ENCODE peak calls at places on chromosomes 16 and 17, in seven cellular contexts. J, I, M, Y, E, O and Q are unnamed samples.

GRCh38 chr17:30894236-30894635 is 11.8 kb downstream of the TEFM start:
- DNase-seq in J (no peak), I (no peak), M (no peak), Y (no peak), E (no peak), O (no peak), Q (no peak)

GRCh38 chr17:81741049-81741593 is 29.0 kb downstream of the SLC25A10 start:
- DNase-seq in J (no peak), I (no peak), M (no peak), Y (no peak), E (no peak), O (no peak), Q (no peak)

GRCh38 chr16:84754353-84754856 is 54.6 kb downstream of the USP10 start:
- DNase-seq in J (peak), I (peak), M (no peak), Y (no peak), E (peak), O (peak), Q (peak)

GRCh38 chr16:4350787-4351659 is at the start of gene PAM16:
- DNase-seq in J (peak), I (peak), M (peak), Y (peak), E (peak), O (peak), Q (peak)

GRCh38 chr17:16971458-16972338 is at the start of gene TNFRSF13B:
- DNase-seq in J (no peak), I (no peak), M (peak), Y (no peak), E (no peak), O (no peak), Q (no peak)

GRCh38 chr17:19327039-19327776 is 35.3 kb downstream of the B9D1 start:
- DNase-seq in J (no peak), I (no peak), M (no peak), Y (no peak), E (no peak), O (no peak), Q (peak)

GRCh38 chr16:53866520-53866919 is 162.6 kb downstream of the FTO start:
- DNase-seq in J (no peak), I (no peak), M (no peak), Y (no peak), E (no peak), O (no peak), Q (no peak)

GRCh38 chr17:43578699-43579569 is 32.8 kb upstream of the ETV4 start:
- DNase-seq in J (peak), I (peak), M (peak), Y (no peak), E (peak), O (no peak), Q (peak)

GRCh38 chr16:21673469-21673868 is 9.7 kb downstream of the OTOA start:
- DNase-seq in J (no peak), I (no peak), M (no peak), Y (no peak), E (no peak), O (no peak), Q (no peak)

GRCh38 chr17:4509402-4509801 is 10.7 kb downstream of the SPNS2 start:
- DNase-seq in J (no peak), I (no peak), M (peak), Y (no peak), E (no peak), O (peak), Q (no peak)

GRCh38 chr16:2329532-2329931 is 11.0 kb downstream of the ABCA3 start:
- DNase-seq in J (no peak), I (no peak), M (no peak), Y (no peak), E (no peak), O (no peak), Q (no peak)

GRCh38 chr16:23948949-23949392 is 113.2 kb downstream of the PRKCB start:
- DNase-seq in J (no peak), I (no peak), M (no peak), Y (no peak), E (no peak), O (peak), Q (no peak)

GRCh38 chr17:73302189-73302588 is 9.6 kb downstream of the CDC42EP4 start:
- DNase-seq in J (no peak), I (no peak), M (no peak), Y (no peak), E (no peak), O (no peak), Q (no peak)

GRCh38 chr17:75856062-75856681 is 1.0 kb upstream of the WBP2 start:
- DNase-seq in J (no peak), I (no peak), M (no peak), Y (no peak), E (no peak), O (no peak), Q (peak)

GRCh38 chr16:82405696-82406095 is 221.1 kb upstream of the CDH13 start:
- DNase-seq in J (no peak), I (no peak), M (no peak), Y (no peak), E (no peak), O (no peak), Q (no peak)

GRCh38 chr17:41404024-41404651 is 6.7 kb upstream of the KRT31 start:
- DNase-seq in J (no peak), I (no peak), M (no peak), Y (no peak), E (peak), O (no peak), Q (peak)

GRCh38 chr16:2712546-2712945 is 7.5 kb downstream of the PRSS27 start:
- DNase-seq in J (no peak), I (no peak), M (peak), Y (no peak), E (no peak), O (no peak), Q (no peak)

GRCh38 chr17:34562387-34562786 is 17.0 kb upstream of the TMEM132E start:
- DNase-seq in J (peak), I (no peak), M (no peak), Y (no peak), E (peak), O (no peak), Q (no peak)

GRCh38 chr16:63787014-63787413 is 1334.8 kb downstream of the CDH11 start:
- DNase-seq in J (peak), I (no peak), M (no peak), Y (no peak), E (no peak), O (peak), Q (no peak)

GRCh38 chr16:31213877-31214704 is at the start of gene TRIM72:
- DNase-seq in J (no peak), I (no peak), M (peak), Y (no peak), E (no peak), O (no peak), Q (no peak)

GRCh38 chr17:79235808-79236207 is 161.2 kb downstream of the ENGASE start:
- DNase-seq in J (no peak), I (no peak), M (no peak), Y (no peak), E (no peak), O (no peak), Q (no peak)

GRCh38 chr17:49717371-49717841 is 9.6 kb upstream of the SLC35B1 start:
- DNase-seq in J (no peak), I (no peak), M (no peak), Y (no peak), E (no peak), O (no peak), Q (no peak)

GRCh38 chr17:64599187-64599676 is 62.9 kb downstream of the SMURF2 start:
- DNase-seq in J (no peak), I (no peak), M (peak), Y (no peak), E (no peak), O (peak), Q (peak)

GRCh38 chr16:87955302-87956168 is 4.3 kb downstream of the BANP start:
- DNase-seq in J (no peak), I (no peak), M (no peak), Y (no peak), E (no peak), O (no peak), Q (no peak)

GRCh38 chr16:86466695-86467406 is 43.5 kb upstream of the FOXF1 start:
- DNase-seq in J (no peak), I (no peak), M (no peak), Y (no peak), E (no peak), O (no peak), Q (no peak)

GRCh38 chr17:78925234-78925633 is at the start of gene TIMP2:
- DNase-seq in J (peak), I (peak), M (peak), Y (no peak), E (peak), O (peak), Q (peak)

GRCh38 chr17:55430531-55431228 is 9.0 kb upstream of the MMD start:
- DNase-seq in J (peak), I (no peak), M (no peak), Y (no peak), E (no peak), O (no peak), Q (no peak)

GRCh38 chr16:53915452-53916160 is 211.7 kb downstream of the FTO start:
- DNase-seq in J (no peak), I (no peak), M (no peak), Y (no peak), E (no peak), O (no peak), Q (no peak)

GRCh38 chr17:69539781-69540319 is 125.4 kb downstream of the MAP2K6 start:
- DNase-seq in J (no peak), I (no peak), M (no peak), Y (no peak), E (peak), O (no peak), Q (peak)

GRCh38 chr16:87945351-87946042 is 5.7 kb upstream of the BANP start:
- DNase-seq in J (peak), I (peak), M (peak), Y (peak), E (peak), O (no peak), Q (peak)

GRCh38 chr17:79721993-79722671 is 8.6 kb upstream of the ENPP7 start:
- DNase-seq in J (peak), I (no peak), M (no peak), Y (no peak), E (no peak), O (no peak), Q (peak)

GRCh38 chr17:73284339-73284738 is 22.7 kb upstream of the CPSF4L start:
- DNase-seq in J (peak), I (no peak), M (no peak), Y (no peak), E (no peak), O (no peak), Q (peak)

GRCh38 chr17:59377410-59377809 is 46.0 kb downstream of the YPEL2 start:
- DNase-seq in J (no peak), I (no peak), M (no peak), Y (no peak), E (no peak), O (no peak), Q (no peak)

GRCh38 chr16:84700518-84701277 is 898 bp downstream of the USP10 start:
- DNase-seq in J (peak), I (no peak), M (no peak), Y (no peak), E (peak), O (peak), Q (no peak)

GRCh38 chr16:56933266-56933619 is 1.3 kb downstream of the HERPUD1 start:
- DNase-seq in J (no peak), I (no peak), M (no peak), Y (no peak), E (no peak), O (no peak), Q (no peak)